ENCODE peak calls at places on chromosomes 16 and 17, in six cellular contexts. One of them, this sample, is unnamed.

GRCh38 chr17:7216242-7217112 is 3.2 kb downstream of the DLG4 start:
- DNase-seq in PC-3: no peak
- DNase-seq in choroid plexus epithelial cell: no peak
- DNase-seq in skeletal muscle cell: no peak
- DNase-seq in aorta: no peak
- DNase-seq in SJSA1: no peak
- DNase-seq in this sample: no peak

GRCh38 chr16:61382435-61382834 is 653.8 kb downstream of the CDH8 start:
- DNase-seq in aorta: no peak
- DNase-seq in choroid plexus epithelial cell: no peak
- DNase-seq in PC-3: no peak
- DNase-seq in skeletal muscle cell: no peak
- DNase-seq in SJSA1: no peak
- DNase-seq in this sample: no peak

GRCh38 chr16:3945751-3946603 is 65.5 kb upstream of the CREBBP start:
- DNase-seq in SJSA1: peak
- DNase-seq in choroid plexus epithelial cell: peak
- DNase-seq in skeletal muscle cell: peak
- DNase-seq in aorta: peak
- DNase-seq in PC-3: peak
- DNase-seq in this sample: no peak

GRCh38 chr16:8848939-8849391 is 19.8 kb downstream of the CARHSP1 start:
- DNase-seq in skeletal muscle cell: peak
- DNase-seq in PC-3: peak
- DNase-seq in choroid plexus epithelial cell: peak
- DNase-seq in SJSA1: peak
- DNase-seq in aorta: no peak
- DNase-seq in this sample: no peak

GRCh38 chr17:8953152-8953885 is 12.2 kb downstream of the PIK3R5 start:
- DNase-seq in SJSA1: no peak
- DNase-seq in skeletal muscle cell: no peak
- DNase-seq in aorta: no peak
- DNase-seq in PC-3: no peak
- DNase-seq in choroid plexus epithelial cell: no peak
- DNase-seq in this sample: no peak

GRCh38 chr16:6335072-6335471 is 997.6 kb upstream of the RBFOX1 start:
- DNase-seq in skeletal muscle cell: no peak
- DNase-seq in choroid plexus epithelial cell: peak
- DNase-seq in SJSA1: no peak
- DNase-seq in aorta: no peak
- DNase-seq in PC-3: peak
- DNase-seq in this sample: no peak

GRCh38 chr16:54236761-54237160 is 49.8 kb downstream of the IRX3 start:
- DNase-seq in choroid plexus epithelial cell: no peak
- DNase-seq in skeletal muscle cell: peak
- DNase-seq in aorta: no peak
- DNase-seq in SJSA1: no peak
- DNase-seq in PC-3: no peak
- DNase-seq in this sample: no peak

GRCh38 chr17:45408611-45409421 is 23.9 kb downstream of the ARHGAP27 start:
- DNase-seq in choroid plexus epithelial cell: peak
- DNase-seq in aorta: no peak
- DNase-seq in skeletal muscle cell: no peak
- DNase-seq in SJSA1: no peak
- DNase-seq in PC-3: no peak
- DNase-seq in this sample: no peak

GRCh38 chr16:68059804-68060203 is 25.4 kb upstream of the NFATC3 start:
- DNase-seq in SJSA1: no peak
- DNase-seq in aorta: no peak
- DNase-seq in PC-3: no peak
- DNase-seq in choroid plexus epithelial cell: no peak
- DNase-seq in skeletal muscle cell: no peak
- DNase-seq in this sample: no peak

GRCh38 chr17:60102632-60103047 is 23.9 kb upstream of the HEATR6 start:
- DNase-seq in PC-3: no peak
- DNase-seq in SJSA1: peak
- DNase-seq in skeletal muscle cell: peak
- DNase-seq in choroid plexus epithelial cell: peak
- DNase-seq in aorta: peak
- DNase-seq in this sample: peak
- H3K4me3 ChIP-seq in PC-3: no peak
- H3K4me3 ChIP-seq in SJSA1: no peak
- H3K4me3 ChIP-seq in skeletal muscle cell: no peak
- H3K4me3 ChIP-seq in choroid plexus epithelial cell: peak
- H3K4me3 ChIP-seq in aorta: no peak
- H3K4me3 ChIP-seq in this sample: no peak

DNA sequence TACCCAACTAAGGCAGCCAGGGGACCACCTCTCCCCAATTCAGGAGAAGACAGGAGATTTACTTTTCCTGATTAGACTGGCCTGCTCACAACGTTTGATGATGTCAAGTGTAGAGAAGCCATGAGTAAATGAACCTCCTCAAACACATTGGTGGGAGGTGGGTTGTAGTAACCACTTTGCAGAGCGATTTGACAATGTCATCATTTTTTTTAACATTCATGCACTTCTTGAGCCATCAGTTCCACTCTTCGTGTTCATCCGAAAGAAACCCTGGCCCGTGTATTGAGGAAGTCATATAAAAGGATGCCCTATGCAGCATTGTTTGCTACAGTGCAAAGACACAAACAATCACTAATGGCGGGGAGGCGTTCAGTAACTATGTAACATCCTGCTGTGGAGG is 5.5 kb upstream of the KRT19 start:
- DNase-seq in SJSA1: no peak
- DNase-seq in skeletal muscle cell: no peak
- DNase-seq in PC-3: no peak
- DNase-seq in choroid plexus epithelial cell: no peak
- DNase-seq in aorta: peak
- DNase-seq in this sample: no peak
- H3K4me3 ChIP-seq in SJSA1: no peak
- H3K4me3 ChIP-seq in skeletal muscle cell: no peak
- H3K4me3 ChIP-seq in PC-3: no peak
- H3K4me3 ChIP-seq in choroid plexus epithelial cell: no peak
- H3K4me3 ChIP-seq in aorta: no peak
- H3K4me3 ChIP-seq in this sample: no peak

DNA sequence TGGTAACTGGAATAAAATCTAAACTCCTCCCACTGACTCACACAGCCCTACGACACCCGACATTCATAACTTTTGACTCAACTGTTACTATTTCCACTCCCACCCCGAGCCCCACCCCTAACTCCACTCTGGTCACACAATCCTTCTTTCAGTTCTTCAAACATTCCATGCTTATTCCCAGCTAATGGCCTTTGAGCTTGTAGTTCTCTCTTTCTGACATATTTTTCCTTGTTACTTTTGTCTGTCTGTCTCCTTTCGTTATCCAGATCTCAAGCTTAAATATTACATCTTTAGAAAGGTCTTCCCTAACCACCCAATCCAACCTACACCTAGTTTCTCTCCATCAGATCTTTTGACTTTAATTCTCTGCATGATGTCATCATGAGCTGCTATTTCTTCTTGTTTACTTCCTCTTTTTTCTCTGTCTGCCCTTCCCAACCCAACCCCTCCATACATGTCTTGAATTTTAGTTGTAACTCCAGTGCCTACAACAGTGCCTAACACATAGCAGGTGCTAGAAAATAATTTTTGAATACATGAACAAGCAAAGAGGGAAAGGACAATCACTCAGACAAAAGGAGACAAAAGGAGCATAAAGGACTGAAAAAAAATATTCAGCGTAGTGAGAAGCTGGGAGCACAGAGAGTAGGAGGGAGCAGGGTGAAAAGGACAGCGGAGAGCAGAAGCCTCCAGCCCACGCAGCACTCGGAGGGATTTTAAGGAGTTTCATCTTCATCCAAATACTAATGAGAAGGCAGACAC is 65.2 kb upstream of the SMIM36 start:
- DNase-seq in SJSA1: peak
- DNase-seq in aorta: peak
- DNase-seq in skeletal muscle cell: peak
- DNase-seq in choroid plexus epithelial cell: peak
- DNase-seq in PC-3: peak
- DNase-seq in this sample: no peak
- H3K4me3 ChIP-seq in SJSA1: peak
- H3K4me3 ChIP-seq in aorta: no peak
- H3K4me3 ChIP-seq in skeletal muscle cell: peak
- H3K4me3 ChIP-seq in choroid plexus epithelial cell: no peak
- H3K4me3 ChIP-seq in PC-3: peak
- H3K4me3 ChIP-seq in this sample: no peak

GRCh38 chr17:40750391-40750790 is 4.7 kb downstream of the KRT25 start:
- DNase-seq in aorta: no peak
- DNase-seq in SJSA1: no peak
- DNase-seq in skeletal muscle cell: no peak
- DNase-seq in PC-3: no peak
- DNase-seq in choroid plexus epithelial cell: no peak
- DNase-seq in this sample: no peak
- H3K4me3 ChIP-seq in aorta: no peak
- H3K4me3 ChIP-seq in SJSA1: no peak
- H3K4me3 ChIP-seq in skeletal muscle cell: no peak
- H3K4me3 ChIP-seq in PC-3: no peak
- H3K4me3 ChIP-seq in choroid plexus epithelial cell: no peak
- H3K4me3 ChIP-seq in this sample: no peak

DNA sequence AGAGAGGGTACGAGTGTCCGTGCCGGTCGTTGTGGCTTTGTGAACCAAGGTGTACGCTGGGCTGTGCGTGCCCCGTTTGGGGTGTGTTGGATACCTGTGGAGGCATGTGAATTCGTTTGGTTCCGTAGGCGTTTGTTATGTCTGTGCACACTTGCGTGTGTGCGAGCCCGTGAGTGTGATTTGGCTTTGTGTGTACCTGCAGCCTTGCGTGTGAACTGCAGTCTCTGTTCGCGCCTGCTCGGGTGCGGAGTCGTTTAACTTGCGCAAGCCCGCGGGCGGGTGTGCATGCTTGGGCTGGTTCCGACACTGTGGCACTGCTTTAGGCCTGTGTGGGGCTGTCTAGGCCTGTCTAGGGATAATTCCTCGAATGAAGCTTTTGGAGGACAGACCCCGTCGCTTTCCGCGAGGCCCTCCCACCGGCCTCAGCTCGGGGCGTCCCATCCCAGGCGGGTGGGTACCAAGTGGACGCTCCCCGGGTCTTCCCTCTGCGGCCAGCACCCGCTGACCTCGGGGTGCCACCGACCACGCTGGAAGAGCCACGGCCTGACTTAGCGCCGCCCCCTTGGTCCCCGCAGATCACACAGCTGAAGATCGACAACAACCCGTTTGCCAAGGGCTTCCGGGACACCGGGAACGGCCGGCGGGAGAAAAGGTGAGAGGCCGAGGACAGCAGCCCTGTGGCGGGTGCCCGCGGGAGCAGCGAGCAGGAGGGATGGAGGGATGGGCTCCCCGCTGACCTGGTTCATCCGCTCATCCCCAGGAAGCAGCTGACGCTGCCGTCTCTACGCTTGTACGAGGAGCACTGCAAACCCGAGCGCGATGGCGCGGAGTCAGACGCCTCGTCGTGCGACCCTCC is 4.4 kb downstream of the TBX2 start:
- DNase-seq in skeletal muscle cell: no peak
- DNase-seq in PC-3: no peak
- DNase-seq in SJSA1: no peak
- DNase-seq in aorta: peak
- DNase-seq in choroid plexus epithelial cell: no peak
- DNase-seq in this sample: no peak
- H3K4me3 ChIP-seq in skeletal muscle cell: peak
- H3K4me3 ChIP-seq in PC-3: no peak
- H3K4me3 ChIP-seq in SJSA1: no peak
- H3K4me3 ChIP-seq in aorta: no peak
- H3K4me3 ChIP-seq in choroid plexus epithelial cell: no peak
- H3K4me3 ChIP-seq in this sample: no peak

GRCh38 chr16:23595246-23595950 is 718 bp downstream of the NDUFAB1 start:
- DNase-seq in choroid plexus epithelial cell: peak
- DNase-seq in SJSA1: no peak
- DNase-seq in skeletal muscle cell: no peak
- DNase-seq in PC-3: no peak
- DNase-seq in aorta: no peak
- DNase-seq in this sample: peak

GRCh38 chr16:23594186-23594585 is 1.9 kb downstream of the NDUFAB1 start:
- DNase-seq in PC-3: no peak
- DNase-seq in aorta: no peak
- DNase-seq in SJSA1: no peak
- DNase-seq in choroid plexus epithelial cell: no peak
- DNase-seq in skeletal muscle cell: no peak
- DNase-seq in this sample: no peak

GRCh38 chr16:23595951-23596720 is at the start of gene NDUFAB1:
- DNase-seq in aorta: peak
- DNase-seq in PC-3: peak
- DNase-seq in choroid plexus epithelial cell: peak
- DNase-seq in skeletal muscle cell: peak
- DNase-seq in SJSA1: peak
- DNase-seq in this sample: peak

DNA sequence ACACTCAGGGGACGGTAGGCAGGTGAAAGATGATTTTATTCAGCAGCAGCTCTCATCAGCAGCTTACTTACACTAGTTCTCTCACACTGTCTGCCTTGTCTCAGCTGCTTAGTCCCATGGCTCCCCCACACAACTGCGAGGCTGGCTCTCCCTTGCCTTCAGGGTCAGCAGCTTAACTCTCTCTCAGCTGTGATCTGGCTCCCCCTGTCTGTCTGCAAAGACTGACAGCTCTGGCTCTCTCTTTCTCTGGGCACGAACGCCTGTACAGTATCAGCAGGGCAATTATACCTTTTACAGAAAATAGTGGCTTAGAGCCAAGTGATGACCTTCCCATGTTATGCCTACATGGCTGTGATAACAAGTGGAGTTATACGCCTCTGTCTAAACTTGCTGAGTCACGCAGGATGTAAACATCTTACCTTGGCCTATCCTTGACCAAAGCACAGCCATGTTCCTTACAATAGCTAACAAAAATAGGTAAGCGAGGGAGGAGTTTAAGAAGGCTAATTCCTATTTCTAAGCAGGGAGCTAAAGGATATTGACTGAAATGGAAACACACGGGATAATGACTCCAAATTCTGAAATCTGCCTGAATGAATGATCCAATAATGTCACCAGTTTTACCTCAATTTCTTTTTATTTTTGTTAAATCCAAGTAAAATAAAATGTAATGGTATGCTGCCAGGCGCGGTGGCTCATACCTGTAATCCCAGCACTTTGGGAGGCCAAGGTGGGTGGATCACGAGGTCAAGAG is 1.1 kb upstream of the NDUFAB1 start:
- DNase-seq in choroid plexus epithelial cell: peak
- DNase-seq in SJSA1: peak
- DNase-seq in skeletal muscle cell: no peak
- DNase-seq in aorta: no peak
- DNase-seq in PC-3: peak
- DNase-seq in this sample: no peak
- H3K4me3 ChIP-seq in choroid plexus epithelial cell: no peak
- H3K4me3 ChIP-seq in SJSA1: no peak
- H3K4me3 ChIP-seq in skeletal muscle cell: no peak
- H3K4me3 ChIP-seq in aorta: no peak
- H3K4me3 ChIP-seq in PC-3: no peak
- H3K4me3 ChIP-seq in this sample: no peak

DNA sequence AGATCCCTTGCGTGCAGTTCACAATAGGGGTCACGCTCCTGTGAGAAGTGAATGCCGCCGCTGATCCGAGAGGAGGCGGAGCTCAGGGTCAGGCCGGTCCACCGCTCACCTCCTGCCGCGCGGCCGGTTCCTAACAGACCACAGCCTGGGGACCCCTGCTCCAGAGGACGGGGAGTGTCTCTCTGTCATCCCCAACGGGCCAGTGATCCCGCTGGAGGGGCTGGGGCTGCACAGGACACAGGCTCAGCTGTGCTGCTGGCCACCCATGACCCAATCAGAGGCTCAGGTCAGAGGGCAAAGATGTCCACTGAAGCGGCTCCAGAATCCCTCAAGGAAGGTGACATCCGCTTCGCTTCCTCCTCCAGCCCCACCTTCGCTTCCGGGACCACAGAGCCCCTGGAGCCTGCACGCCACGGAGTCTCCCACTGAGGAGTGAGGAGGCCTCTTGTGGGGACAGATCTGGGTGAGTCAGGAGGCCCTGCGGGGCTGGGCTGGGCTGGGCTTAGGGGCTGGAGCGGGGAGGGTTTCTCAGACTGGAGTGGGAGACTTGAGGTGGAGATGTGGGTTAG is 115.4 kb downstream of the METRNL start:
- DNase-seq in aorta: peak
- DNase-seq in choroid plexus epithelial cell: peak
- DNase-seq in SJSA1: peak
- DNase-seq in PC-3: no peak
- DNase-seq in skeletal muscle cell: no peak
- DNase-seq in this sample: no peak
- H3K4me3 ChIP-seq in aorta: no peak
- H3K4me3 ChIP-seq in choroid plexus epithelial cell: no peak
- H3K4me3 ChIP-seq in SJSA1: no peak
- H3K4me3 ChIP-seq in PC-3: no peak
- H3K4me3 ChIP-seq in skeletal muscle cell: no peak
- H3K4me3 ChIP-seq in this sample: no peak